ENCODE peak calls at places on chromosomes 2 and 18, in ten cellular contexts. V is heart right ventricle, O is bronchial epithelial cell, F is AG10803, I is lower lobe of right lung, A is prostate gland, R is body of pancreas, J is mucosa of descending colon, Y is endothelial cell, B is fibroblast of pulmonary artery. E is an unnamed sample.

GRCh38 chr18:75210274-75211001 is at the start of gene TSHZ1:
- DNase-seq in V (no peak), O (peak), F (peak), I (no peak), A (peak), R (peak), J (no peak), Y (peak), B (peak), E (peak)

GRCh38 chr18:32422185-32422584 is 48.5 kb downstream of the GAREM1 start:
- DNase-seq in V (no peak), O (no peak), F (no peak), I (no peak), A (no peak), R (no peak), J (no peak), Y (no peak), B (no peak), E (no peak)

GRCh38 chr18:7524786-7525185 is 42.3 kb upstream of the PTPRM start:
- DNase-seq in V (no peak), O (no peak), F (no peak), I (no peak), A (no peak), R (no peak), J (no peak), Y (no peak), B (peak), E (no peak)

GRCh38 chr2:29013046-29013780 is 32.1 kb downstream of the TOGARAM2 start:
- DNase-seq in V (no peak), O (no peak), F (no peak), I (no peak), A (no peak), R (no peak), J (no peak), Y (no peak), B (no peak), E (peak)

GRCh38 chr2:103526757-103527156 is 764.9 kb downstream of the TMEM182 start:
- DNase-seq in V (no peak), O (no peak), F (no peak), I (no peak), A (no peak), R (no peak), J (peak), Y (no peak), B (no peak), E (no peak)

GRCh38 chr18:53457068-53457467 is 767.4 kb downstream of the MBD2 start:
- DNase-seq in V (no peak), O (no peak), F (peak), I (no peak), A (no peak), R (no peak), J (no peak), Y (no peak), B (no peak), E (no peak)

GRCh38 chr18:49238433-49239042 is 221.9 kb downstream of the DYM start:
- DNase-seq in V (no peak), O (peak), F (peak), I (no peak), A (no peak), R (no peak), J (no peak), Y (peak), B (peak), E (peak)

GRCh38 chr2:234771985-234772774 is 179.6 kb upstream of the SH3BP4 start:
- DNase-seq in V (no peak), O (peak), F (peak), I (no peak), A (no peak), R (no peak), J (no peak), Y (no peak), B (peak), E (peak)

GRCh38 chr18:77765468-77765867 is 515.8 kb downstream of the GALR1 start:
- DNase-seq in V (no peak), O (peak), F (no peak), I (no peak), A (peak), R (peak), J (no peak), Y (peak), B (no peak), E (no peak)

GRCh38 chr2:237259201-237259600 is 154.8 kb downstream of the COL6A3 start:
- DNase-seq in V (no peak), O (no peak), F (peak), I (no peak), A (no peak), R (no peak), J (no peak), Y (no peak), B (no peak), E (no peak)

GRCh38 chr2:106187426-106187825 is 6.7 kb downstream of the UXS1 start:
- DNase-seq in V (no peak), O (no peak), F (no peak), I (no peak), A (no peak), R (no peak), J (no peak), Y (no peak), B (no peak), E (no peak)

GRCh38 chr2:75606851-75607798 is 39.5 kb upstream of the MRPL19 start:
- DNase-seq in V (no peak), O (peak), F (peak), I (no peak), A (no peak), R (no peak), J (no peak), Y (no peak), B (peak), E (peak)

GRCh38 chr18:28963481-28963880 is 786.6 kb upstream of the CDH2 start:
- DNase-seq in V (no peak), O (no peak), F (peak), I (no peak), A (no peak), R (no peak), J (no peak), Y (no peak), B (no peak), E (no peak)

GRCh38 chr18:28960146-28960545 is 783.2 kb upstream of the CDH2 start:
- DNase-seq in V (no peak), O (peak), F (peak), I (no peak), A (no peak), R (no peak), J (no peak), Y (no peak), B (peak), E (no peak)

GRCh38 chr18:28961669-28962228 is 784.8 kb upstream of the CDH2 start:
- DNase-seq in V (no peak), O (peak), F (peak), I (no peak), A (no peak), R (no peak), J (no peak), Y (peak), B (peak), E (no peak)
- TF ChIP-seq CTCF in V (peak), O (peak), F (peak), I (peak), A (no peak), R (peak), J (no peak), Y (peak), B (peak), E (peak)

DNA sequence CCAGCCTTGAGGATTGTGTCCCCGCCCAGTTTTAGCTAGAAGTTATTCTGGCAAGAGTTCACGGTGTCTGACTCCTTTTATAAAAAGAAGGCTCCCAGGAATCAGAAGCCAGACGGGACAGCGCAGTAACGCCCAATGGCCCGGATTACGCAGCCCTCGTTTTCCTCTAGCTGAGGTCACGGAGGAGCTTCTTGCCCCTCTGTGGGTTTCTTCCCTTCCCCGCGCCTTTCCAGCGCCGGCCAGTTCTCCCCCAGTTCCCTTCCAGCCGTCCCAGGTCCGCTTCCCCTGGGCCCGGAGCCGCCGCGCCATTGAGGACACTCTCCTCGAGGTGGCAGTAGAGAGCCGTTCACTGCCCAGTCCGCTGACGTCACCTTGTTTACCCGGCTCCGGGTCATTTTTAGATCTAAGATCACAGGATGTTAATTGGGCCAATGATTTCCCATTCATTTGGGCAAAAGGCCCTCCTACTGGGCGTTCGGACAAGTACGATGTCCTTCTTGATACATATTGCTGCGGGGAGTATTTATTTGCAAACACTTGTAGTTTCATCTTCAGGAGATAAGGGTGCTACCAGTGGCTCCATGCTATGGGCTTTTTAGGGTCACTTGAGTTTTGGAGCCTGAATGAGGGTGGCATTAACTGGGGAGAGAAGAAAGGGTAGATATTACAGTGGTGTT is 81.5 kb upstream of the PPM1B start:
- DNase-seq in V (peak), O (peak), F (peak), I (peak), A (peak), R (peak), J (peak), Y (peak), B (peak), E (peak)
- TF ChIP-seq CTCF in V (peak), O (peak), F (peak), I (peak), A (peak), R (peak), J (peak), Y (peak), B (peak), E (peak)

GRCh38 chr2:88832992-88833389 is 141.5 kb downstream of the RPIA start:
- DNase-seq in V (no peak), O (no peak), F (no peak), I (no peak), A (no peak), R (no peak), J (no peak), Y (no peak), B (no peak), E (no peak)

GRCh38 chr2:88831071-88831791 is 139.8 kb downstream of the RPIA start:
- DNase-seq in V (no peak), O (peak), F (no peak), I (no peak), A (no peak), R (no peak), J (no peak), Y (no peak), B (no peak), E (no peak)

GRCh38 chr2:88829607-88830463 is 138.4 kb downstream of the RPIA start:
- DNase-seq in V (no peak), O (no peak), F (no peak), I (no peak), A (no peak), R (no peak), J (no peak), Y (no peak), B (no peak), E (no peak)

GRCh38 chr2:88832256-88832991 is 141.0 kb downstream of the RPIA start:
- DNase-seq in V (no peak), O (no peak), F (no peak), I (no peak), A (no peak), R (no peak), J (no peak), Y (no peak), B (no peak), E (no peak)

DNA sequence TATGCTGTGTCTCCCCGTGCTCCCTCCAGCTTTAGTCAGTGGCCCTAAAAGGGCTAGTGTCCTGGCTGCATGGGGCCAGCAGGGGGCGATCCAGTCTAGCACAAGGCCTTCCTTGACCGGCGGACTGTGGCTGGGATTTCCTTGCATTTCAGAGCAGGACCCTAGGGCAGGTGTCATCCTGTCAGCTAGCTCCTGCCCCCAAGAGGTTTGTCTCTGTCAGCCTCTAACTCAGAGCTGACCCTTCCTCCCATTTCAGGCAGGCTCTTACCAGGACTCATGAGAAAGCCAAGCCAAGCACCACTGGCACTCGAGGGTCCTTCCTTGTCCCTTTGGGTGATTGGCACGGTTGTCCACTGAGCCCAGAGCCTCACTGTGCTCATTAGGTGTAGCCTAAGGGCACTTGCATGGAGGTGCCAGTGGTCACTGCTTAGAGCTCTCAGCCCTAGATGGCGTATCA is 140.3 kb downstream of the RPIA start:
- DNase-seq in V (peak), O (no peak), F (peak), I (peak), A (no peak), R (peak), J (peak), Y (peak), B (peak), E (peak)
- TF ChIP-seq CTCF in V (peak), O (peak), F (peak), I (peak), A (peak), R (peak), J (peak), Y (peak), B (peak), E (peak)

GRCh38 chr2:23363831-23364230 is 21.1 kb upstream of the KLHL29 start:
- DNase-seq in V (no peak), O (peak), F (no peak), I (no peak), A (no peak), R (no peak), J (no peak), Y (no peak), B (no peak), E (no peak)

GRCh38 chr2:23367760-23368159 is 17.2 kb upstream of the KLHL29 start:
- DNase-seq in V (no peak), O (peak), F (peak), I (no peak), A (no peak), R (no peak), J (no peak), Y (no peak), B (peak), E (no peak)

GRCh38 chr2:23361185-23361584 is 23.8 kb upstream of the KLHL29 start:
- DNase-seq in V (no peak), O (no peak), F (no peak), I (no peak), A (no peak), R (no peak), J (no peak), Y (no peak), B (no peak), E (no peak)

GRCh38 chr2:23363268-23363667 is 21.7 kb upstream of the KLHL29 start:
- DNase-seq in V (no peak), O (no peak), F (no peak), I (no peak), A (no peak), R (no peak), J (no peak), Y (no peak), B (no peak), E (no peak)

GRCh38 chr2:23366720-23367119 is 18.3 kb upstream of the KLHL29 start:
- DNase-seq in V (no peak), O (no peak), F (no peak), I (peak), A (no peak), R (no peak), J (no peak), Y (no peak), B (no peak), E (peak)
- TF ChIP-seq CTCF in V (no peak), O (no peak), F (no peak), I (no peak), A (no peak), R (no peak), J (no peak), Y (no peak), B (no peak), E (peak)

GRCh38 chr2:168156661-168157060 is 90.7 kb downstream of the STK39 start:
- DNase-seq in V (peak), O (peak), F (peak), I (no peak), A (peak), R (no peak), J (no peak), Y (no peak), B (peak), E (no peak)

GRCh38 chr2:168155680-168156079 is 91.7 kb downstream of the STK39 start:
- DNase-seq in V (no peak), O (no peak), F (no peak), I (no peak), A (no peak), R (no peak), J (no peak), Y (no peak), B (no peak), E (peak)

GRCh38 chr2:168152902-168153301 is 94.5 kb downstream of the STK39 start:
- DNase-seq in V (no peak), O (no peak), F (no peak), I (no peak), A (no peak), R (no peak), J (no peak), Y (no peak), B (no peak), E (no peak)

GRCh38 chr2:168157070-168157469 is 90.3 kb downstream of the STK39 start:
- DNase-seq in V (no peak), O (no peak), F (no peak), I (no peak), A (no peak), R (no peak), J (no peak), Y (no peak), B (no peak), E (no peak)

DNA sequence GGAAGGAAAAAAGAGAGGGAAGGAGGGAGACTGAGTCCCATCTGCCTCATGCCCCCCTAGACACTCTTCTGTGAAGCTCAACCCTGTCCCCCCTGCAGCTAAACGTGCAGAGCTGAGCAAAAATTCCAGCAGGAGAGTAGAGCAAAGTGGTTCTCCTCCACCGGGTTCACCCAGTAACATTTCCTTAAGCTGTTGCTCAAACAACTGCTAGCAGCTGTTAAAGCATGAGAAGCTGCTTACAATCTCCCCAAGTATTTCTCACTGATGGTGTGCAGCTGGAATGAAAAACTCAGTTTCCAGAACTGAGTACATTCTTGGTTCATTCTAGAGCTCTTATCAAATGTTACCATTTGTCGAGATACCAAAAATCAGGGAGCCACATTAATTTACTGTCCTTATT is 92.4 kb downstream of the STK39 start:
- DNase-seq in V (no peak), O (no peak), F (peak), I (no peak), A (no peak), R (no peak), J (no peak), Y (no peak), B (no peak), E (no peak)
- TF ChIP-seq CTCF in V (no peak), O (no peak), F (no peak), I (no peak), A (no peak), R (no peak), J (no peak), Y (no peak), B (no peak), E (no peak)

GRCh38 chr18:64119916-64120315 is 29.0 kb downstream of the LINC00305 start:
- DNase-seq in V (no peak), O (no peak), F (no peak), I (no peak), A (no peak), R (no peak), J (no peak), Y (no peak), B (no peak), E (no peak)
- TF ChIP-seq CTCF in V (peak), O (no peak), F (no peak), I (no peak), A (no peak), R (peak), J (no peak), Y (peak), B (no peak), E (peak)

GRCh38 chr2:99066075-99066557 is 75.4 kb upstream of the C2orf15 start:
- DNase-seq in V (no peak), O (peak), F (peak), I (no peak), A (no peak), R (peak), J (no peak), Y (peak), B (peak), E (peak)
- TF ChIP-seq CTCF in V (peak), O (peak), F (peak), I (peak), A (peak), R (peak), J (no peak), Y (peak), B (peak), E (peak)

GRCh38 chr2:30979822-30980245 is 158.4 kb downstream of the GALNT14 start:
- DNase-seq in V (no peak), O (peak), F (peak), I (no peak), A (peak), R (no peak), J (no peak), Y (no peak), B (peak), E (peak)
- TF ChIP-seq CTCF in V (peak), O (peak), F (peak), I (no peak), A (no peak), R (no peak), J (no peak), Y (no peak), B (no peak), E (peak)

GRCh38 chr2:108417254-108417653 is 31.8 kb upstream of the GCC2 start:
- DNase-seq in V (no peak), O (peak), F (no peak), I (no peak), A (no peak), R (peak), J (no peak), Y (no peak), B (no peak), E (no peak)
- TF ChIP-seq CTCF in V (no peak), O (peak), F (no peak), I (peak), A (no peak), R (peak), J (no peak), Y (no peak), B (no peak), E (no peak)

GRCh38 chr2:232874677-232875223 is 4.7 kb downstream of the SNORC start:
- DNase-seq in V (no peak), O (no peak), F (no peak), I (no peak), A (no peak), R (no peak), J (no peak), Y (no peak), B (no peak), E (no peak)

GRCh38 chr2:232876071-232876977 is 6.3 kb downstream of the SNORC start:
- DNase-seq in V (no peak), O (no peak), F (no peak), I (no peak), A (peak), R (peak), J (peak), Y (peak), B (no peak), E (peak)

GRCh38 chr2:232873909-232874641 is 4.0 kb downstream of the SNORC start:
- DNase-seq in V (no peak), O (no peak), F (no peak), I (no peak), A (no peak), R (no peak), J (no peak), Y (no peak), B (no peak), E (no peak)

GRCh38 chr2:232876978-232877441 is 6.9 kb downstream of the SNORC start:
- DNase-seq in V (no peak), O (no peak), F (no peak), I (peak), A (no peak), R (no peak), J (no peak), Y (no peak), B (no peak), E (no peak)

GRCh38 chr2:232875256-232876070 is 5.4 kb downstream of the SNORC start:
- DNase-seq in V (no peak), O (no peak), F (no peak), I (no peak), A (no peak), R (no peak), J (no peak), Y (peak), B (no peak), E (peak)
- TF ChIP-seq CTCF in V (no peak), O (peak), F (peak), I (no peak), A (no peak), R (no peak), J (no peak), Y (no peak), B (no peak), E (no peak)

E was measured in PC-9.